ENCODE peak calls at places on chromosomes 7 and 10, in five cellular contexts. One of them, this sample, is unnamed.
A peak's percentile ranks its signal among the peaks of the same experiment; 100 is the strongest.

GRCh38 chr7:70043139-70043538 is 444.9 kb downstream of the AUTS2 start:
- DNase-seq in tibial artery: no peak
- DNase-seq in GM12865: no peak
- DNase-seq in heart left ventricle: no peak
- DNase-seq in GM10248: no peak
- DNase-seq in this sample: no peak

GRCh38 chr10:31782701-31783100 is 145.9 kb downstream of the ARHGAP12 start:
- DNase-seq in tibial artery: no peak
- DNase-seq in GM12865: no peak
- DNase-seq in heart left ventricle: no peak
- DNase-seq in GM10248: no peak
- DNase-seq in this sample: no peak

GRCh38 chr10:23499317-23499716 is 60.4 kb downstream of the OTUD1 start:
- DNase-seq in tibial artery: no peak
- DNase-seq in GM12865: no peak
- DNase-seq in heart left ventricle: no peak
- DNase-seq in GM10248: no peak
- DNase-seq in this sample: no peak

GRCh38 chr7:142568430-142569097 is 180.7 kb upstream of the PRSS1 start:
- DNase-seq in tibial artery: no peak
- DNase-seq in GM12865: no peak
- DNase-seq in heart left ventricle: no peak
- DNase-seq in GM10248: no peak
- DNase-seq in this sample: no peak

GRCh38 chr7:10802526-10802925 is 171.1 kb upstream of the PHF14 start:
- DNase-seq in tibial artery: no peak
- DNase-seq in GM12865: no peak
- DNase-seq in heart left ventricle: no peak
- DNase-seq in GM10248: no peak
- DNase-seq in this sample: no peak

GRCh38 chr7:80387634-80388033 is 124.2 kb downstream of the GNAT3 start:
- DNase-seq in tibial artery: no peak
- DNase-seq in GM12865: no peak
- DNase-seq in heart left ventricle: no peak
- DNase-seq in GM10248: no peak
- DNase-seq in this sample: no peak

GRCh38 chr10:3856593-3856992 is 71.6 kb upstream of the KLF6 start:
- DNase-seq in tibial artery: no peak
- DNase-seq in GM12865: no peak
- DNase-seq in heart left ventricle: no peak
- DNase-seq in GM10248: no peak
- DNase-seq in this sample: no peak

GRCh38 chr7:124764071-124764846 is 1.3 kb downstream of the GPR37 start:
- DNase-seq in tibial artery: no peak
- DNase-seq in GM12865: no peak
- DNase-seq in heart left ventricle: no peak
- DNase-seq in GM10248: peak; percentile 6
- DNase-seq in this sample: no peak

GRCh38 chr10:79256264-79256806 is 90.9 kb upstream of the PPIF start:
- DNase-seq in tibial artery: no peak
- DNase-seq in GM12865: no peak
- DNase-seq in heart left ventricle: no peak
- DNase-seq in GM10248: no peak
- DNase-seq in this sample: no peak

GRCh38 chr7:86939197-86939814 is 120.1 kb downstream of the ELAPOR2 start:
- DNase-seq in tibial artery: peak; percentile 35
- DNase-seq in GM12865: peak; percentile 80
- DNase-seq in heart left ventricle: no peak
- DNase-seq in GM10248: no peak
- DNase-seq in this sample: no peak

GRCh38 chr7:13829914-13830603 is 159.4 kb downstream of the ETV1 start:
- DNase-seq in tibial artery: no peak
- DNase-seq in GM12865: no peak
- DNase-seq in heart left ventricle: peak; percentile 33
- DNase-seq in GM10248: no peak
- DNase-seq in this sample: no peak

GRCh38 chr7:83646027-83646426 is 2.9 kb downstream of the SEMA3E start:
- DNase-seq in tibial artery: no peak
- DNase-seq in GM12865: no peak
- DNase-seq in heart left ventricle: no peak
- DNase-seq in GM10248: no peak
- DNase-seq in this sample: no peak

GRCh38 chr10:107056160-107056559 is 108.3 kb downstream of the SORCS1 start:
- DNase-seq in tibial artery: no peak
- DNase-seq in GM12865: no peak
- DNase-seq in heart left ventricle: no peak
- DNase-seq in GM10248: no peak
- DNase-seq in this sample: no peak

GRCh38 chr10:87619705-87620104 is 40.0 kb upstream of the PAPSS2 start:
- DNase-seq in tibial artery: no peak
- DNase-seq in GM12865: no peak
- DNase-seq in heart left ventricle: no peak
- DNase-seq in GM10248: no peak
- DNase-seq in this sample: no peak

GRCh38 chr7:43565786-43566185 is 17.1 kb upstream of the STK17A start:
- DNase-seq in tibial artery: no peak
- DNase-seq in GM12865: no peak
- DNase-seq in heart left ventricle: no peak
- DNase-seq in GM10248: no peak
- DNase-seq in this sample: no peak

GRCh38 chr10:110226926-110227641 is 19.7 kb downstream of the MXI1 start:
- DNase-seq in tibial artery: peak; percentile 65
- DNase-seq in GM12865: no peak
- DNase-seq in heart left ventricle: peak; percentile 78
- DNase-seq in GM10248: peak; percentile 86
- DNase-seq in this sample: no peak

GRCh38 chr10:110224992-110225391 is 17.6 kb downstream of the MXI1 start:
- DNase-seq in tibial artery: no peak
- DNase-seq in GM12865: no peak
- DNase-seq in heart left ventricle: no peak
- DNase-seq in GM10248: no peak
- DNase-seq in this sample: no peak

GRCh38 chr10:110226555-110226925 is 19.1 kb downstream of the MXI1 start:
- DNase-seq in tibial artery: peak; percentile 91
- DNase-seq in GM12865: peak; percentile 95
- DNase-seq in heart left ventricle: peak; percentile 94
- DNase-seq in GM10248: peak; percentile 86
- DNase-seq in this sample: peak; percentile 96

GRCh38 chr10:110225756-110226554 is 18.6 kb downstream of the MXI1 start:
- DNase-seq in tibial artery: peak; percentile 89
- DNase-seq in GM12865: peak; percentile 94
- DNase-seq in heart left ventricle: peak; percentile 95
- DNase-seq in GM10248: peak; percentile 88
- DNase-seq in this sample: no peak

GRCh38 chr10:110225441-110225755 is 18.0 kb downstream of the MXI1 start:
- DNase-seq in tibial artery: no peak
- DNase-seq in GM12865: no peak
- DNase-seq in heart left ventricle: no peak
- DNase-seq in GM10248: no peak
- DNase-seq in this sample: no peak
- TF ChIP-seq CTCF in tibial artery: peak; percentile 4
- TF ChIP-seq CTCF in GM12865: no peak
- TF ChIP-seq CTCF in heart left ventricle: peak; percentile 15
- TF ChIP-seq CTCF in GM10248: no peak
- TF ChIP-seq CTCF in this sample: peak; percentile 6

GRCh38 chr10:129968937-129969527 is 5.0 kb upstream of the EBF3 start:
- DNase-seq in tibial artery: no peak
- DNase-seq in GM12865: peak; percentile 7
- DNase-seq in heart left ventricle: peak; percentile 64
- DNase-seq in GM10248: no peak
- DNase-seq in this sample: no peak
- TF ChIP-seq CTCF in tibial artery: peak; percentile 61
- TF ChIP-seq CTCF in GM12865: peak; percentile 27
- TF ChIP-seq CTCF in heart left ventricle: peak; percentile 67
- TF ChIP-seq CTCF in GM10248: peak; percentile 18
- TF ChIP-seq CTCF in this sample: peak; percentile 39

DNA sequence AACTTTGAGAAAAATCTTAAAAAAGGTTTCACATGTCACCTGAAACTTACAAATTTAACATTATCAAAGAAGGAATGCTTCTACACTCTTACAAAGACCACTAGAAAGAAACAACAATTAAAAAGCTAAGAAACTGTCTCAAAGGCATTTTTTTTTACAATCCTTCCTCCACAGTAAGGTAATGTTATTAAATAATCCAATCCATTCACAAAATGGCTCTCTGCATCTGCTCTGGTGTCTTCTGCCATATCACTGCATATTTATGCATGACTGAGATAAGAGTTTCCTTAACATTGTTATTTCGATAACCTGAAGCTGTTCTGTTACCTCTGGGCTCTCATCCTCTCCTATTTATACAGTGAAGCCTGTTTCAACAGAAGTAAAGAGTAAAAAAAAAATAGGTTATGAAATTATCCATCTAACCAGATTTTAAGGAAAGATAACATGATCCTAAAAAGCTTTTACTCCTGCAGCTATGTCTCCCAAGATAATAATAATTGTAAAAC is 8.5 kb downstream of the HNRNPA2B1 start:
- DNase-seq in tibial artery: no peak
- DNase-seq in GM12865: no peak
- DNase-seq in heart left ventricle: no peak
- DNase-seq in GM10248: no peak
- DNase-seq in this sample: no peak
- TF ChIP-seq CTCF in tibial artery: no peak
- TF ChIP-seq CTCF in GM12865: no peak
- TF ChIP-seq CTCF in heart left ventricle: no peak
- TF ChIP-seq CTCF in GM10248: no peak
- TF ChIP-seq CTCF in this sample: no peak

GRCh38 chr10:50419091-50419490 is 167.8 kb upstream of the ASAH2 start:
- DNase-seq in tibial artery: no peak
- DNase-seq in GM12865: no peak
- DNase-seq in heart left ventricle: no peak
- DNase-seq in GM10248: no peak
- DNase-seq in this sample: no peak

GRCh38 chr10:50420166-50420565 is 168.8 kb upstream of the ASAH2 start:
- DNase-seq in tibial artery: no peak
- DNase-seq in GM12865: no peak
- DNase-seq in heart left ventricle: no peak
- DNase-seq in GM10248: no peak
- DNase-seq in this sample: no peak

GRCh38 chr10:50419756-50420155 is 168.4 kb upstream of the ASAH2 start:
- DNase-seq in tibial artery: no peak
- DNase-seq in GM12865: no peak
- DNase-seq in heart left ventricle: no peak
- DNase-seq in GM10248: no peak
- DNase-seq in this sample: no peak

GRCh38 chr10:50422259-50422658 is 170.9 kb upstream of the ASAH2 start:
- DNase-seq in tibial artery: no peak
- DNase-seq in GM12865: peak; percentile 65
- DNase-seq in heart left ventricle: no peak
- DNase-seq in GM10248: no peak
- DNase-seq in this sample: no peak

DNA sequence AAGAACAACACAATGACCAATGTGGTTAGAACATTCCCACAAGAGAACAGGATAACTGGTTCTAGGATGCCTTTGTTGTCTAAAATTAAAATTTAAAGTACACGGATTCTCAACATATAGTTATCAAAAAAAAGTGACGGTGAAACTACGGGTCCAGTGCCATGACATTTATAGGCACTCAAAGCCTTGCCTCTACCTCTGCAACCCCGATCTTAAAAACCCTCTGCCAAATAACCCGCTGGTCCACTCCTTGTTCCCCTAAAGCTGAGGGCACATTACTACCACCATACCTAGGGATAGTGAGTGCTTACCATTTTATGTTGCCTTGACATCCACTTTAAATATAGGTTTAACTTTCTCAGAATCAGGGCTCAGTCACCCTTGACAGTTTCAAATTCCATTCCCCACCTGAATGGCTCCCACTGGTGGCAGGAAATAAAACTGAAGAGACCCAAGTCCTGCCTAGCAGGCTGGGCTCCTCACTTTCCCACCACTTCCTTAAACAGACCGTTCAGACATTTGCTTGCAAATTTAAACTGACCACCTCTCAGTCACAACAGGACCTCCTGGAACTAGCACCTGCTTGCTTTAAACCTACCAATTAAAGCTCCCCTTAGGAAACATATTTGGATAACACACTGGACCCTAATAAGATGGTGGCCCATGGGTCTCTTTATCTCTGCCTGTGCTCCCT is 169.9 kb upstream of the ASAH2 start:
- DNase-seq in tibial artery: peak; percentile 30
- DNase-seq in GM12865: peak; percentile 87
- DNase-seq in heart left ventricle: peak; percentile 41
- DNase-seq in GM10248: peak; percentile 48
- DNase-seq in this sample: no peak
- TF ChIP-seq CTCF in tibial artery: peak; percentile 53
- TF ChIP-seq CTCF in GM12865: peak; percentile 81
- TF ChIP-seq CTCF in heart left ventricle: peak; percentile 52
- TF ChIP-seq CTCF in GM10248: peak; percentile 74
- TF ChIP-seq CTCF in this sample: peak; percentile 17

DNA sequence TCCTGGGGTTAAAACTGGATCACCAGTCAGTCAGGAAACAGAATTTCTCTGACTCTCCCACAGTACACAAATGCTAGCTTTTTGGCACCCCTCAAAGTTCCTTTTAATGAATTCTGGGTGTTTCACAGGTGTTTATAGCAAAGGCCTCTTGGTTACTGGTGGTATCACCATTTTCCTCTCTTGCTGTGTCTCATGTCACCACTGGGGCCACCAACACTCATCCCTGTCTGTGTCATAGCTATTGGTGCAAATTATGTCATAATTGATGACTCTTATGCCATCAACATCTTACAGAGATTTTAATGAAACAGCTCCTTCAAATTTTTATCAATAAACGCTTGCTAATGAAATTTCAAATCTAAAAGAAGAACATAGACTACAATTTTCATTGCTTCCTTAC is 27.7 kb upstream of the OSBPL3 start:
- DNase-seq in tibial artery: no peak
- DNase-seq in GM12865: no peak
- DNase-seq in heart left ventricle: no peak
- DNase-seq in GM10248: no peak
- DNase-seq in this sample: no peak
- TF ChIP-seq CTCF in tibial artery: no peak
- TF ChIP-seq CTCF in GM12865: no peak
- TF ChIP-seq CTCF in heart left ventricle: no peak
- TF ChIP-seq CTCF in GM10248: no peak
- TF ChIP-seq CTCF in this sample: no peak

GRCh38 chr7:157405914-157406810 is 69.4 kb downstream of the DNAJB6 start:
- DNase-seq in tibial artery: no peak
- DNase-seq in GM12865: no peak
- DNase-seq in heart left ventricle: peak; percentile 75
- DNase-seq in GM10248: no peak
- DNase-seq in this sample: no peak
- TF ChIP-seq CTCF in tibial artery: no peak
- TF ChIP-seq CTCF in GM12865: no peak
- TF ChIP-seq CTCF in heart left ventricle: peak; percentile 41
- TF ChIP-seq CTCF in GM10248: no peak
- TF ChIP-seq CTCF in this sample: no peak